ENCODE peak calls at places on chromosomes 5 and 9, in ten cellular contexts. R, H, E, I, K, S, A, Z, J and L are unnamed samples.

GRCh38 chr9:134138292-134138691 is 2.4 kb downstream of the WDR5 start:
- DNase-seq in R (no peak), H (no peak), E (no peak), I (no peak), K (no peak), S (no peak), A (no peak), Z (peak; percentile 28), J (no peak), L (no peak)

GRCh38 chr9:14485366-14485765 is 171.4 kb upstream of the NFIB start:
- DNase-seq in R (no peak), H (no peak), E (no peak), I (no peak), K (no peak), S (no peak), A (no peak), Z (no peak), J (no peak), L (no peak)

GRCh38 chr9:121612511-121612998 is 38.9 kb upstream of the DAB2IP start:
- DNase-seq in R (no peak), H (no peak), E (no peak), I (no peak), K (peak; percentile 72), S (no peak), A (no peak), Z (no peak), J (no peak), L (no peak)

GRCh38 chr5:149913449-149914419 is 30.9 kb downstream of the PDE6A start:
- DNase-seq in R (no peak), H (no peak), E (no peak), I (no peak), K (no peak), S (no peak), A (no peak), Z (no peak), J (no peak), L (no peak)

GRCh38 chr5:10214036-10214435 is 35.7 kb downstream of the ATPSCKMT start:
- DNase-seq in R (no peak), H (no peak), E (no peak), I (no peak), K (no peak), S (no peak), A (no peak), Z (no peak), J (peak; percentile 67), L (no peak)

GRCh38 chr5:86968311-86968753 is 299.4 kb upstream of the RASA1 start:
- DNase-seq in R (peak; percentile 78), H (peak; percentile 5), E (no peak), I (peak; percentile 9), K (peak; percentile 48), S (no peak), A (no peak), Z (peak; percentile 74), J (peak; percentile 65), L (no peak)

GRCh38 chr5:41955432-41956024 is 30.4 kb downstream of the FBXO4 start:
- DNase-seq in R (no peak), H (no peak), E (no peak), I (no peak), K (no peak), S (no peak), A (no peak), Z (no peak), J (no peak), L (no peak)

GRCh38 chr5:123690821-123691220 is 178.8 kb downstream of the CSNK1G3 start:
- DNase-seq in R (no peak), H (no peak), E (no peak), I (no peak), K (no peak), S (no peak), A (no peak), Z (no peak), J (no peak), L (no peak)

GRCh38 chr9:93252781-93253530 is 69.0 kb downstream of the WNK2 start:
- DNase-seq in R (no peak), H (no peak), E (no peak), I (no peak), K (no peak), S (no peak), A (no peak), Z (no peak), J (no peak), L (no peak)

GRCh38 chr9:17280350-17281012 is 145.6 kb downstream of the CNTLN start:
- DNase-seq in R (peak; percentile 69), H (no peak), E (no peak), I (peak; percentile 1), K (no peak), S (no peak), A (no peak), Z (no peak), J (peak; percentile 29), L (no peak)

GRCh38 chr5:180142824-180143610 is 66.0 kb downstream of the RASGEF1C start:
- DNase-seq in R (no peak), H (no peak), E (no peak), I (no peak), K (no peak), S (no peak), A (no peak), Z (peak; percentile 66), J (no peak), L (no peak)

GRCh38 chr9:38380230-38380871 is 12.2 kb upstream of the ALDH1B1 start:
- DNase-seq in R (no peak), H (no peak), E (no peak), I (no peak), K (peak; percentile 79), S (no peak), A (no peak), Z (no peak), J (peak; percentile 55), L (no peak)

GRCh38 chr9:93136011-93136440 is 2.0 kb upstream of the NINJ1 start:
- DNase-seq in R (no peak), H (no peak), E (no peak), I (no peak), K (no peak), S (no peak), A (no peak), Z (peak; percentile 85), J (peak; percentile 18), L (no peak)

GRCh38 chr5:150065346-150065745 is 21.0 kb downstream of the CSF1R start:
- DNase-seq in R (peak; percentile 17), H (no peak), E (no peak), I (no peak), K (peak; percentile 61), S (no peak), A (no peak), Z (no peak), J (peak; percentile 81), L (no peak)

GRCh38 chr9:91033270-91033669 is 231.7 kb downstream of the SYK start:
- DNase-seq in R (no peak), H (no peak), E (no peak), I (no peak), K (no peak), S (no peak), A (no peak), Z (no peak), J (no peak), L (no peak)

GRCh38 chr5:25641140-25641539 is 996.4 kb upstream of the CDH10 start:
- DNase-seq in R (no peak), H (no peak), E (no peak), I (no peak), K (no peak), S (no peak), A (no peak), Z (peak; percentile 29), J (no peak), L (no peak)

GRCh38 chr9:37104183-37104889 is 16.0 kb upstream of the ZCCHC7 start:
- DNase-seq in R (peak; percentile 80), H (no peak), E (no peak), I (peak; percentile 45), K (peak; percentile 52), S (no peak), A (no peak), Z (no peak), J (peak; percentile 82), L (no peak)

GRCh38 chr5:33537240-33537639 is 96.5 kb downstream of the TARS1 start:
- DNase-seq in R (peak; percentile 5), H (no peak), E (no peak), I (no peak), K (no peak), S (no peak), A (no peak), Z (no peak), J (no peak), L (no peak)

GRCh38 chr5:54159153-54159836 is 151.1 kb downstream of the ARL15 start:
- DNase-seq in R (no peak), H (peak; percentile 13), E (no peak), I (no peak), K (no peak), S (no peak), A (no peak), Z (no peak), J (peak; percentile 62), L (no peak)

GRCh38 chr5:175686826-175687225 is 29.0 kb downstream of the HRH2 start:
- DNase-seq in R (no peak), H (no peak), E (no peak), I (no peak), K (no peak), S (no peak), A (no peak), Z (no peak), J (no peak), L (no peak)

GRCh38 chr9:116471093-116471906 is 215.8 kb upstream of the TRIM32 start:
- DNase-seq in R (peak; percentile 95), H (no peak), E (no peak), I (no peak), K (peak; percentile 93), S (no peak), A (no peak), Z (no peak), J (no peak), L (no peak)

GRCh38 chr5:139636207-139636792 is 11.8 kb upstream of the CXXC5 start:
- DNase-seq in R (no peak), H (peak; percentile 92), E (no peak), I (no peak), K (peak; percentile 65), S (no peak), A (peak; percentile 52), Z (peak; percentile 17), J (no peak), L (peak; percentile 67)

GRCh38 chr5:132263548-132264261 is 6.2 kb downstream of the PDLIM4 start:
- DNase-seq in R (peak; percentile 81), H (peak; percentile 19), E (no peak), I (no peak), K (peak; percentile 30), S (no peak), A (peak; percentile 54), Z (no peak), J (peak; percentile 93), L (no peak)

GRCh38 chr5:164000819-164001218 is 495.4 kb downstream of the MAT2B start:
- DNase-seq in R (peak; percentile 26), H (no peak), E (no peak), I (no peak), K (no peak), S (no peak), A (no peak), Z (no peak), J (peak; percentile 30), L (no peak)

GRCh38 chr9:35103660-35104191 is 795 bp upstream of the STOML2 start:
- DNase-seq in R (no peak), H (no peak), E (no peak), I (no peak), K (no peak), S (no peak), A (no peak), Z (no peak), J (no peak), L (no peak)

GRCh38 chr5:149438711-149439132 is 59.6 kb upstream of the IL17B start:
- DNase-seq in R (no peak), H (no peak), E (no peak), I (no peak), K (no peak), S (no peak), A (no peak), Z (no peak), J (no peak), L (no peak)

GRCh38 chr5:116453920-116454319 is 120.7 kb downstream of the SEMA6A start:
- DNase-seq in R (no peak), H (no peak), E (no peak), I (no peak), K (peak; percentile 50), S (no peak), A (no peak), Z (no peak), J (no peak), L (no peak)

GRCh38 chr9:133980864-133981588 is 11.1 kb downstream of the VAV2 start:
- DNase-seq in R (no peak), H (no peak), E (no peak), I (no peak), K (no peak), S (no peak), A (no peak), Z (no peak), J (no peak), L (no peak)